ENCODE peak calls at places on chromosomes 7 and 10, in six cellular contexts. C is brain microvascular endothelial cell, T is A549, W is gastrocnemius medialis, E is K562, L is uterus. K is an unnamed sample.

GRCh38 chr7:133633055-133633454 is 380.2 kb downstream of the EXOC4 start:
- DNase-seq in C (peak), T (peak), W (no peak), E (no peak), L (no peak), K (no peak)

GRCh38 chr7:116836080-116836479 is 26.3 kb upstream of the CAPZA2 start:
- DNase-seq in C (no peak), T (no peak), W (no peak), E (no peak), L (no peak), K (no peak)

GRCh38 chr7:911791-912480 is 35.6 kb downstream of the GET4 start:
- DNase-seq in C (no peak), T (no peak), W (no peak), E (no peak), L (no peak), K (no peak)

GRCh38 chr7:93843260-93843659 is 47.3 kb downstream of the TFPI2 start:
- DNase-seq in C (no peak), T (no peak), W (no peak), E (no peak), L (no peak), K (no peak)

GRCh38 chr10:112304460-112304859 is 21.3 kb downstream of the TECTB start:
- DNase-seq in C (no peak), T (no peak), W (no peak), E (no peak), L (no peak), K (no peak)

GRCh38 chr10:112448903-112449302 is 1.9 kb downstream of the VTI1A start:
- DNase-seq in C (no peak), T (no peak), W (no peak), E (no peak), L (no peak), K (no peak)

GRCh38 chr7:148962515-148962822 is 65.8 kb downstream of the PDIA4 start:
- DNase-seq in C (no peak), T (no peak), W (no peak), E (no peak), L (no peak), K (no peak)

GRCh38 chr10:5305374-5305773 is 59.4 kb upstream of the UCN3 start:
- DNase-seq in C (no peak), T (no peak), W (no peak), E (no peak), L (no peak), K (no peak)

GRCh38 chr7:35011085-35011484 is 26.2 kb downstream of the DPY19L1 start:
- DNase-seq in C (no peak), T (no peak), W (no peak), E (no peak), L (no peak), K (no peak)

GRCh38 chr7:42883950-42884349 is 27.9 kb downstream of the C7orf25 start:
- DNase-seq in C (no peak), T (no peak), W (no peak), E (no peak), L (no peak), K (peak)

GRCh38 chr7:110534241-110534931 is 556.5 kb upstream of the LRRN3 start:
- DNase-seq in C (peak), T (peak), W (no peak), E (peak), L (no peak), K (peak)

GRCh38 chr7:86664486-86664885 is 20.8 kb downstream of the GRM3 start:
- DNase-seq in C (no peak), T (no peak), W (no peak), E (no peak), L (no peak), K (no peak)

GRCh38 chr7:80165177-80165576 is 30.5 kb downstream of the GNAI1 start:
- DNase-seq in C (no peak), T (no peak), W (no peak), E (no peak), L (no peak), K (no peak)

GRCh38 chr10:28559661-28560060 is 26.7 kb downstream of the WAC start:
- DNase-seq in C (no peak), T (no peak), W (no peak), E (no peak), L (no peak), K (no peak)
- H3K27ac ChIP-seq in C (no peak), T (no peak), W (no peak), E (no peak), L (no peak), K (peak)

GRCh38 chr7:100118388-100119074 is 627 bp downstream of the TAF6 start:
- DNase-seq in C (no peak), T (peak), W (no peak), E (no peak), L (no peak), K (no peak)

GRCh38 chr7:100119701-100120517 is 475 bp downstream of the CNPY4 start:
- DNase-seq in C (peak), T (peak), W (peak), E (peak), L (peak), K (no peak)

GRCh38 chr7:100120518-100121085 is 1.2 kb downstream of the CNPY4 start:
- DNase-seq in C (no peak), T (no peak), W (no peak), E (peak), L (no peak), K (no peak)

GRCh38 chr7:100122067-100122466 is 2.6 kb downstream of the CNPY4 start:
- DNase-seq in C (no peak), T (no peak), W (no peak), E (peak), L (no peak), K (no peak)

GRCh38 chr7:100119075-100119700 is at the start of the genes CNPY4 and TAF6:
- DNase-seq in C (peak), T (peak), W (peak), E (peak), L (peak), K (peak)
- TF ChIP-seq CTCF in C (no peak), T (no peak), W (no peak), E (no peak), L (no peak), K (no peak)

GRCh38 chr10:67764012-67764822 is 68.2 kb upstream of the CTNNA3 start:
- DNase-seq in C (peak), T (peak), W (peak), E (peak), L (peak), K (peak)
- H3K4me3 ChIP-seq in C (peak), T (peak), W (peak), E (peak), L (peak), K (peak)

DNA sequence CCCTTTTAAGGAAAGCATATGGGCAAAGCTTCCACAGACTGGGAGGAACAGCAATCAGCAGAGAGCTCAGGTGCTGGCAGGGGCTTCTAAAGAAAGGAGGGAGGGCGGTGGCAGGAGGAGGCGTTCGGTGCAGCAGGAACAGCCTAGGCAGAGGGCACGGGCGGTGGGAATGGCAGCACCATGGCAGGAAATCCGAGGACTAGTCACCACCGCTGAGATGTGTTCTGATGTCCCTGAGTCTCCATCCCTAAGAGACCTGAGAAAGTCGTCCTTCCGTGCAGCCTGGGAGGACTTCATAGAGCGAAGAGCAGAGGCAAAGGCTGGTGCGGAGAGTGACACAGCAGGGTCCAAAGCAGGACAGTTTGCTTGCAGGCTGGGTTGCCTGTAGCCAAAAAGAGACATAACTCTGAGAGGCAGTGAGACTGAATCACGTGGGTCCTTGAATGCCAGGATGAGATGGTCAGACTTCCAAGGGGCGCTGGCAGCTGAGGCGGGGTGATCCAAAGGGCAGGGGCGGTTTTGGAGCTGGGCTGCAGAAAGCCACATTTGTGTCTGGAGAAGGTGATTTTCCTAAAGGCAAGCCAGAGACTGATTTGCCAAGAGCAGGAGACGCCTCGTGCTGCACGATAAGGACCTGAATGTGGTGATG is 35.8 kb upstream of the GRID1 start:
- DNase-seq in C (no peak), T (no peak), W (no peak), E (no peak), L (peak), K (no peak)
- H3K27ac ChIP-seq in C (no peak), T (peak), W (no peak), E (no peak), L (peak), K (no peak)

GRCh38 chr10:27660705-27661104 is 84.9 kb downstream of the MKX start:
- DNase-seq in C (no peak), T (no peak), W (no peak), E (no peak), L (no peak), K (no peak)
- TF ChIP-seq CTCF in C (no peak), T (no peak), W (no peak), E (no peak), L (no peak), K (no peak)

GRCh38 chr7:74306737-74307469 is 17.7 kb downstream of the CLIP2 start:
- DNase-seq in C (peak), T (no peak), W (no peak), E (peak), L (peak), K (no peak)
- H3K4me3 ChIP-seq in C (peak), T (no peak), W (peak), E (peak), L (no peak), K (no peak)

DNA sequence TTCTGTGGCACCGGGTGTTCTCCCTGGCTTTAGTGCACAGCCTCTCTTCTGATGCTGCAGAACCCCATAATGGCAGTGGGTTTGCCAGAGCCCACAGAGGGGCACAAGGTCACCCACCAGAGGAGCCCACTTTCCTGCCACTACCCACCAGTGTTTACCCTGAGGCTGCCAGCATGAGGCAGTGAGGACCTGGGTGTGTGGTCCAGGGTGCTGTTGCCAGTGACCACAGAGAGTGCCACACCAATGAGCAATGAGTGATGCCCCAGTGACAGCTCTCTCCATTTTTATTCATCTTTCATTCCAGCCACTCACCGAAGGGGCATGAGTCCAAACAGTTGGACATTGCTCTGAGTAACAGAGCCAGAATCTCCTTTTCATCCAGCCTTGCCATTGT is 34.8 kb downstream of the MTURN start:
- DNase-seq in C (peak), T (no peak), W (no peak), E (no peak), L (no peak), K (no peak)
- H3K27ac ChIP-seq in C (no peak), T (no peak), W (no peak), E (no peak), L (peak), K (no peak)

GRCh38 chr7:155700847-155701246 is 56.4 kb downstream of the RBM33 start:
- DNase-seq in C (no peak), T (no peak), W (no peak), E (no peak), L (no peak), K (no peak)

GRCh38 chr7:155699180-155699579 is 54.7 kb downstream of the RBM33 start:
- DNase-seq in C (no peak), T (no peak), W (no peak), E (no peak), L (no peak), K (no peak)

GRCh38 chr7:155702616-155703015 is 58.2 kb downstream of the RBM33 start:
- DNase-seq in C (peak), T (no peak), W (no peak), E (no peak), L (no peak), K (no peak)

GRCh38 chr7:155698633-155699032 is 54.2 kb downstream of the RBM33 start:
- DNase-seq in C (no peak), T (no peak), W (no peak), E (no peak), L (no peak), K (no peak)

GRCh38 chr7:155701972-155702544 is 57.6 kb downstream of the RBM33 start:
- DNase-seq in C (no peak), T (no peak), W (no peak), E (no peak), L (no peak), K (no peak)
- TF ChIP-seq CTCF in C (no peak), T (no peak), W (no peak), E (no peak), L (no peak), K (peak)

DNA sequence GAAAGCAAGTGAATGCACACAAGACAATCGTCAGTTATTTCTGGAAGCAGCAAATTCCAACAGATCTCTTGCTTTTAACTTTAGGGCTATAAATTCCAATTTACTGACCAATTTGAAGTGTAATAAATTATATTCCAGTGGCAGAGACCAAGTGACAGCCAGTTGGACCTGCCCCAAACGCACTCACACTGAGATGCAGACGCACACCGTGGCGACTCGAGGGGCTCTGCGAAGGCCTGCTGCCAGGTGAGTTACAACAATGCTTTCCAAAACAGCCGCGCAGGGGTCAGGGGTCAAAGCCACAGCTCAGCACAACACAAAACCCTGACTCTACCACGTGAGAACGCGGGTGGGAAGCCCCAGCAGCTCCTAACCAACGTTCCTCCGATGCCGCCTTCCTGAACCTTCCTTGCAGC is 97.4 kb downstream of the ZRANB1 start:
- DNase-seq in C (no peak), T (no peak), W (no peak), E (no peak), L (no peak), K (no peak)
- H3K4me3 ChIP-seq in C (no peak), T (no peak), W (no peak), E (no peak), L (no peak), K (no peak)